ENCODE peak calls at places on chromosome 16, in eight cellular contexts. A, C, W, Z, J, L, H and P are unnamed samples.

GRCh38 chr16:86994651-86995171 is 322.5 kb downstream of the C16orf95 start:
- DNase-seq in A (peak), C (no peak), W (no peak), Z (peak), J (no peak), L (peak), H (peak), P (no peak)

GRCh38 chr16:80719573-80719972 is 84.8 kb downstream of the CDYL2 start:
- DNase-seq in A (no peak), C (no peak), W (no peak), Z (no peak), J (no peak), L (peak), H (no peak), P (peak)

GRCh38 chr16:69848635-69849545 is 86.8 kb downstream of the WWP2 start:
- DNase-seq in A (peak), C (no peak), W (peak), Z (peak), J (no peak), L (peak), H (peak), P (no peak)

GRCh38 chr16:69767459-69768229 is 5.5 kb downstream of the WWP2 start:
- DNase-seq in A (no peak), C (no peak), W (no peak), Z (no peak), J (no peak), L (no peak), H (no peak), P (no peak)

GRCh38 chr16:28182183-28182582 is 29.6 kb downstream of the XPO6 start:
- DNase-seq in A (peak), C (no peak), W (no peak), Z (peak), J (no peak), L (peak), H (peak), P (no peak)

GRCh38 chr16:426906-427249 is 1.4 kb downstream of the RAB11FIP3 start:
- DNase-seq in A (no peak), C (no peak), W (no peak), Z (no peak), J (no peak), L (no peak), H (no peak), P (no peak)

GRCh38 chr16:76787394-76787793 is 403.6 kb upstream of the MON1B start:
- DNase-seq in A (no peak), C (no peak), W (no peak), Z (no peak), J (no peak), L (no peak), H (no peak), P (no peak)

GRCh38 chr16:63171545-63171944 is 1135.3 kb upstream of the CDH8 start:
- DNase-seq in A (no peak), C (no peak), W (no peak), Z (no peak), J (no peak), L (no peak), H (no peak), P (no peak)

GRCh38 chr16:85157813-85158701 is 45.8 kb upstream of the CIBAR2 start:
- DNase-seq in A (no peak), C (no peak), W (peak), Z (peak), J (no peak), L (no peak), H (no peak), P (peak)

GRCh38 chr16:31430380-31431052 is 2.4 kb upstream of the COX6A2 start:
- DNase-seq in A (no peak), C (no peak), W (no peak), Z (no peak), J (no peak), L (no peak), H (no peak), P (no peak)

GRCh38 chr16:27177031-27177774 is 26.1 kb upstream of the KDM8 start:
- DNase-seq in A (peak), C (no peak), W (no peak), Z (peak), J (no peak), L (peak), H (peak), P (no peak)

GRCh38 chr16:49352923-49353322 is 20.7 kb upstream of the C16orf78 start:
- DNase-seq in A (no peak), C (no peak), W (no peak), Z (peak), J (no peak), L (peak), H (no peak), P (no peak)

GRCh38 chr16:89193021-89193575 is 7.2 kb downstream of the SLC22A31 start:
- DNase-seq in A (peak), C (no peak), W (no peak), Z (peak), J (peak), L (no peak), H (no peak), P (no peak)